ENCODE peak calls at places on chromosomes 3 and 15, in five cellular contexts. P is NB4, U is IMR-90, S is ovary, N is uterus. Q is an unnamed sample.

GRCh38 chr15:29454506-29454905 is 184.9 kb upstream of the NSMCE3 start:
- DNase-seq in S (no peak), U (no peak), P (no peak), N (no peak), Q (no peak)

GRCh38 chr3:174377096-174377495 is 482.0 kb upstream of the NAALADL2 start:
- DNase-seq in N (no peak), P (no peak), U (no peak), S (no peak), Q (no peak)

GRCh38 chr15:74776851-74777768 is 4.8 kb upstream of the CSK start:
- DNase-seq in U (no peak), P (peak), S (no peak), N (no peak), Q (no peak)

GRCh38 chr3:194906970-194907629 is 221.4 kb downstream of the FAM43A start:
- DNase-seq in S (no peak), U (no peak), P (peak), N (no peak), Q (no peak)

GRCh38 chr3:196051336-196052076 is 30.4 kb downstream of the TFRC start:
- DNase-seq in S (no peak), U (no peak), N (no peak), P (no peak), Q (no peak)

GRCh38 chr15:93028632-93029612 is 60.1 kb downstream of the RGMA start:
- DNase-seq in U (peak), P (peak), S (peak), N (peak), Q (no peak)

GRCh38 chr3:179513867-179514266 is 48.9 kb upstream of the ACTL6A start:
- DNase-seq in N (no peak), U (peak), P (no peak), S (no peak), Q (no peak)

GRCh38 chr15:75902129-75902557 is 1.5 kb upstream of the FBXO22 start:
- DNase-seq in P (no peak), N (no peak), U (no peak), S (no peak), Q (no peak)

GRCh38 chr15:91548588-91548987 is 304.9 kb upstream of the SLCO3A1 start:
- DNase-seq in N (no peak), U (peak), S (no peak), P (no peak), Q (no peak)

GRCh38 chr3:99713440-99713839 is 75.0 kb downstream of the COL8A1 start:
- DNase-seq in S (no peak), N (no peak), U (no peak), P (no peak), Q (no peak)

GRCh38 chr3:14605070-14605469 is 46.5 kb upstream of the CCDC174 start:
- DNase-seq in N (no peak), P (peak), U (peak), S (no peak), Q (peak)

GRCh38 chr15:83475551-83475950 is 28.4 kb downstream of the SH3GL3 start:
- DNase-seq in U (peak), N (no peak), P (no peak), S (no peak), Q (peak)

GRCh38 chr3:191066669-191067068 is 132.4 kb upstream of the OSTN start:
- DNase-seq in U (peak), S (no peak), P (no peak), N (no peak), Q (peak)

GRCh38 chr15:91407237-91407889 is 307.3 kb downstream of the SV2B start:
- DNase-seq in N (no peak), S (no peak), P (no peak), U (peak), Q (peak)

GRCh38 chr15:58179741-58180381 is 41.7 kb downstream of the AQP9 start:
- DNase-seq in P (no peak), U (peak), N (no peak), S (no peak), Q (no peak)

GRCh38 chr3:8741581-8742355 is 8.2 kb downstream of the CAV3 start:
- DNase-seq in U (peak), P (peak), S (peak), N (no peak), Q (peak)

DNA sequence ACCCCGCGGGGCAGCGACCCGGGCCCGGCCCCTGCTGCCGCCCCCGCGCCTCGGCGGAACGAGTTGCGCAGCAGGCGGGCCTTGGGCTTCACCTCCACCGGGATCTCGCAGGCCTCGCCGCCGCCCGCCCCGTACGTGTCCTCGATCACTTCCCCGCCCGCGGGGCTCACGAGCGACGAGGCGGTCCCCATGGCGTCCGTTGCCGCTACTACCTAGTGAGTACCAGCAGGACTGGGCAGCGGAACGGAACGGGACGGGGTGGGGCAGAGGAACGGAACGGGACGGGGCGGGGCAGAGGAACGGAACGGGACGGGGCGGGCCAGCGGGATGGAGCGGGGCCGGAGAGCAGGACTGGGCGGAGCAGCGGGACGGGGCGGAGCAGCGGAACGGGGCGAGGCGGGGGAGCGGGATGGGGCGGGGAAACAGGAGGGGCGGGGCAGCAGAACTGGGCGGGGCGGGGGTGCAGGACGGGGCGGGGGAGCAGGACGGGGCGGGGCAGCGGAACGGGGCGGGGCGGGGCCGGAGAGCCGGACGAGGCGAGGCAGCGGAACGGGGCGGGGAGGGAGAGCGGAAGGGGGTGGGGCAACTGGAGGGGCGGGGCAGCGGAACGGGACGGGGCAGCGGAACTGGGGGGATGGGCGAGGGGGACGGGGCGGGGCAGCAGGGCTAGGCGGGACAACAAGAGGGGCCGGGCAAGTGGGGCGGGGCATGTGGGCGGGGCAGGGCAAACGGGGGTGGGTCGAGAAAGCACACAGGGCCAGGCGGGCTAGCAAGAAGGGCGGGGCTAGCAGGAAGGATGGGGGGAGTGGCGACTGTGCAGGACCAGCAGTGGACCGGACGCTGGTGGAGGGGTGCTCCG is at the start of gene NPHP3:
- DNase-seq in U (peak), P (peak), S (peak), N (peak), Q (peak)
- TF ChIP-seq POLR2A in U (peak), P (peak), S (peak), N (peak), Q (peak)

DNA sequence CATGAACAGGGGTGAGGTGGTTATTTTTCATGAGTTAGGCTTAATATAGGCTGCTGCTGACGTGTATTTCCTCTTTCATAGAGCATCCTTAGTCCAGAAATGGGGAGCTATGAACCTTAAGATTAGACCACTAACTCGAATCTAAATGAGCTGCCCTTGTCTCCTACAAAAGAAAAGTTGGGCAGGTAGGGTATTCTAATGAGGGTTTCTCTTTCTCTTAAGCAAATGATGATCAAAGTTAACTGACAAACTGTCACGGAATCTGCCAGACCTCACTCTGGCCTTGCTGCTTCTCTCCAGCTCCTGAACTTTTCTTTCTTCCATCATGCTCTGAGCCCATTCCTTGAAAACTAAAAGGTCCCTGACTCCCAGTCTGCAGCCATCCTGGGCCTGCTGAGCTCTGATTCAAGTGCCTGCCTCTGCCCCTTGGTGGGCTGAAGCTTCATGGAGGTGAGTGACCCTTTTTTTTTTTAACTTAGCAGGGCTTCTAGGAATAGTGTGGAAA is at the start of gene TRIM69:
- DNase-seq in P (no peak), S (no peak), N (no peak), U (no peak), Q (no peak)
- TF ChIP-seq POLR2A in P (no peak), S (no peak), N (no peak), U (no peak), Q (no peak)

DNA sequence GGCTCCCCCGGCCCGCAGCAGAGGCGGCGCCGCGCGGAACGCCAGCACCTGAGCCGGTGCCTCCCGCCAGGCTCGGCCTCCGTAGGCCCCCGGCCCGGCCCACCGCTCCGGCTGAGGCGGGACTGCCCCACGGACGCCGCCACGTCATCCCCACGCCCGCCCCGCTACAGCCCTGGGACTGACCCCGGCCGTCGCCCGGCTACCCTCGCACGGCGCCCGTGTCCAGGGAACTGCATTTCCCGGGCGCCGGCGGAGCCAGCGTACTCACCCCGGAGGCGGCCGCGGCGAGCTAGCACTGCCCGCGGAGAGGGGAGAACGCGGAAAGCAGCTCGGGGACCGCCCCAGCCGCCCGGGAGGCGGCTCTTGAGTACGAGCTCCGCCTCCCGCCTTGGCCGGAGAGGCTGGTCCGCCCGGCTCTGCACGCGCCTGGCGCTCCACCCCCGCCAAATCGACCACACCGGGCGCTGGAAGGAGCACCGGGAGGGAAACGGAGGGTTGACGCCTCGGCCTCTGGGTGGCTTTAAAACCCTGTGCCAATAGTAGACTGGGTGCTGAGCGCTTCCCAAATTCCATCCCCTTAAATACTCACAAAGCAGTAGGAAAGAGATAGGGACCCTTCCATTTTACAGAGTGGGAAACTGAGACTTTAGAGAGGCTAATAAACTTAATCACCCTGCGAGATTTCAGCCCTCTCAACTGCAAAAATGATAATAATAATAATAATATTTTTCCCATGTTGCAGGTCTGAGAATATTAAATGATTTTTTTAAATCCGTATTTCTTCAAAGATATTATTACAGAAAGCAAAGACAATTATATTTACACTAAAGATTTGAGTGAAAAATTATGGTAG is at the start of gene B4GALT4:
- DNase-seq in N (peak), U (peak), S (peak), P (peak), Q (peak)
- TF ChIP-seq POLR2A in N (peak), U (peak), S (peak), P (peak), Q (peak)

DNA sequence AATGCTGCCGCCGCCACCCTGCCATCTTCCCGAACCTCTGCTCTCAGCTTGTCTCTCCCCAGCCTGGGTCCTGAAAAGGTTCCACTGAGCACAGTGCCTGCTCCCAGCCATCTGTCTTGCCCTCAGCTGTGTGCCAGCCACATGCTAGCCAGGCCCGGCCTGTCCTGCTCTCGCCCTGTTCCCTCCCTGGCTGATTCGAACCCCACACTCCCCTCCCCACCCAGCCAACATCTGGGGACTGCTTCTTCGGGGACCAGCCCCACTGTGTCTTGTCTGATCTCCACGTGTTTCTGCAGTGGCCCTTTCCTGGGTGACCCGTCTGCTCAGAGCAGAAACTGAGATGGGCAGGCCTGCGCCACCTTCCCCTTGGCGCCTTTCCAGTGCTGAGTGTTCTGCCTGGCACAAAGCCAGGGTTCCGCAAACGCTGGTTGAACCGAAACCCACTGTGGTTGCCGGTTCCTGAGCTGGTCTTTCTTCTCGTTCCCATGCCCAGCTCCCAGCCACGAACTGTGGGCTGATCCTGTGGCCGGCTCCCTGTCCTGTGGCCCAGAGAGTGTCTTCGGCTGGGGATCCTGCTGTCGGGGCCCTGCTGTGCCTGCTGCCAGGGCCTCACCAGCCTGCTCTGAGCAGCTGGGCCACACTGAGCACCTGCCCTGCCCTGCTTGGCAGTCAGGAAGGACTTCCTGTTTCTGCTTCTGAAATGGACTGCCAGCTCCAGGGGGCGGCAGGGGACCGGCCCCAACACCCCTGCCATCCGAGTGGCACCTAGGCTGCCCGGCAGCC is 62.7 kb upstream of the KLF13 start:
- DNase-seq in P (peak), S (no peak), N (peak), U (no peak), Q (no peak)
- TF ChIP-seq POLR2A in P (no peak), S (no peak), N (no peak), U (no peak), Q (no peak)

GRCh38 chr3:128496602-128497304 is 3.8 kb upstream of the GATA2 start:
- DNase-seq in S (no peak), P (no peak), U (no peak), N (peak), Q (no peak)
- TF ChIP-seq POLR2A in S (no peak), P (no peak), U (no peak), N (no peak), Q (no peak)

GRCh38 chr15:63381301-63382192 is at the start of gene CA12:
- DNase-seq in S (peak), P (peak), N (peak), U (peak), Q (no peak)
- TF ChIP-seq POLR2A in S (no peak), P (no peak), N (no peak), U (peak), Q (peak)

GRCh38 chr3:49013738-49014660 is 4.4 kb downstream of the DALRD3 start:
- DNase-seq in S (peak), U (no peak), N (no peak), P (peak), Q (no peak)
- TF ChIP-seq POLR2A in S (no peak), U (no peak), N (no peak), P (no peak), Q (no peak)

GRCh38 chr3:33218072-33218445 is 551 bp downstream of the SUSD5 start:
- DNase-seq in U (no peak), P (no peak), N (no peak), S (no peak), Q (no peak)
- TF ChIP-seq POLR2A in U (no peak), P (no peak), N (no peak), S (no peak), Q (no peak)

Q was measured in H54.